ENCODE peak calls at places on chromosome 1, in eight cellular contexts. J is effector CD4-positive, alpha-beta T cell; D is NCI-H510A treated with DMSO at 0.1 percent for 48 hours; X is NB4; Q is HCEC 1CT; U is CD4-positive, alpha-beta T cell; Z is fibroblast of the conjunctiva; F is OCI-M1. N is an unnamed sample.
A peak's percentile ranks its signal among the peaks of the same experiment; 100 is the strongest.

GRCh38 chr1:108817016-108817415 is 39.9 kb downstream of the AKNAD1 start:
- DNase-seq in Q (peak; percentile 69), U (no peak), D (no peak), F (no peak), X (no peak), Z (peak; percentile 58), J (no peak), N (no peak)

GRCh38 chr1:119898520-119898919 is 2.2 kb upstream of the ADAM30 start:
- DNase-seq in X (no peak), U (no peak), F (no peak), Z (no peak), J (no peak), Q (no peak), D (no peak), N (no peak)

GRCh38 chr1:30778156-30778978 is 20.8 kb upstream of the LAPTM5 start:
- DNase-seq in D (peak; percentile 45), F (peak; percentile 99), Z (peak; percentile 55), U (no peak), X (peak; percentile 37), Q (peak; percentile 44), J (no peak), N (peak; percentile 46)

GRCh38 chr1:21232044-21232443 is 55.3 kb upstream of the EIF4G3 start:
- DNase-seq in Z (peak; percentile 49), Q (peak; percentile 59), F (peak; percentile 51), X (peak; percentile 49), U (no peak), D (peak; percentile 79), J (peak; percentile 28), N (peak; percentile 21)

GRCh38 chr1:210233495-210234253 is 1.1 kb downstream of the SERTAD4 start:
- DNase-seq in Z (no peak), U (no peak), X (peak; percentile 38), J (no peak), Q (peak; percentile 58), D (peak; percentile 54), F (no peak), N (peak; percentile 35)

GRCh38 chr1:154972517-154973343 is 1.8 kb upstream of the CKS1B start:
- DNase-seq in Z (peak; percentile 84), Q (peak; percentile 95), D (peak; percentile 75), F (peak; percentile 74), X (no peak), J (no peak), U (no peak), N (peak; percentile 23)

GRCh38 chr1:180981596-180982387 is 40.9 kb downstream of the STX6 start:
- DNase-seq in X (peak; percentile 88), J (no peak), D (no peak), U (peak; percentile 14), F (no peak), Z (no peak), Q (no peak), N (no peak)

GRCh38 chr1:184408580-184408979 is 21.8 kb downstream of the C1orf21 start:
- DNase-seq in Z (no peak), U (no peak), J (no peak), F (no peak), Q (no peak), X (no peak), D (no peak), N (no peak)

GRCh38 chr1:207004931-207005830 is 27.4 kb downstream of the C1orf116 start:
- DNase-seq in D (peak; percentile 61), J (peak; percentile 19), F (peak; percentile 77), X (peak; percentile 46), Q (peak; percentile 82), U (peak; percentile 12), Z (peak; percentile 38), N (peak; percentile 11)

GRCh38 chr1:48556161-48556850 is 84.3 kb upstream of the SPATA6 start:
- DNase-seq in Z (no peak), F (no peak), D (no peak), Q (no peak), X (no peak), U (no peak), J (no peak), N (no peak)

GRCh38 chr1:52727114-52727586 is 897 bp downstream of the ZYG11B start:
- DNase-seq in Q (no peak), D (no peak), X (peak; percentile 40), F (peak; percentile 56), J (no peak), Z (no peak), U (no peak), N (no peak)

GRCh38 chr1:58842941-58843340 is 59.1 kb upstream of the JUN start:
- DNase-seq in X (no peak), J (no peak), F (no peak), D (no peak), U (no peak), Q (no peak), Z (no peak), N (no peak)

GRCh38 chr1:224205438-224205840 is 22.4 kb downstream of the DEGS1 start:
- DNase-seq in U (no peak), F (peak; percentile 80), J (no peak), D (no peak), X (peak; percentile 90), Q (peak; percentile 80), Z (peak; percentile 49), N (no peak)

GRCh38 chr1:10916991-10917390 is 95.5 kb upstream of the TARDBP start:
- DNase-seq in Q (no peak), X (no peak), F (no peak), D (no peak), J (no peak), U (no peak), Z (no peak), N (no peak)

GRCh38 chr1:97906567-97907228 is 14.1 kb downstream of the DPYD start:
- DNase-seq in Q (peak; percentile 91), Z (peak; percentile 93), D (no peak), F (peak; percentile 31), J (no peak), X (peak; percentile 95), U (no peak), N (no peak)

GRCh38 chr1:59124166-59124565 is 172.7 kb upstream of the FGGY start:
- DNase-seq in D (no peak), F (no peak), Q (peak; percentile 43), J (no peak), X (no peak), Z (no peak), U (no peak), N (no peak)

GRCh38 chr1:53747841-53748240 is 8.9 kb upstream of the GLIS1 start:
- DNase-seq in Q (no peak), X (no peak), F (no peak), D (no peak), U (no peak), Z (no peak), J (no peak), N (no peak)

GRCh38 chr1:173149887-173150286 is 57.2 kb downstream of the TNFSF4 start:
- DNase-seq in J (no peak), X (peak; percentile 69), Z (peak; percentile 36), D (no peak), F (peak; percentile 20), U (no peak), Q (peak; percentile 96), N (no peak)

GRCh38 chr1:201020647-201021332 is 2.7 kb downstream of the KIF21B start:
- DNase-seq in Q (peak; percentile 16), X (peak; percentile 53), J (no peak), D (peak; percentile 13), Z (no peak), F (peak; percentile 70), U (no peak), N (peak; percentile 40)

GRCh38 chr1:211135342-211135950 is 1.5 kb upstream of the KCNH1 start:
- DNase-seq in F (peak; percentile 84), D (peak; percentile 81), Q (peak; percentile 53), J (no peak), U (no peak), Z (peak; percentile 39), X (peak; percentile 45), N (no peak)

GRCh38 chr1:47870480-47870879 is 126.7 kb downstream of the TRABD2B start:
- DNase-seq in U (no peak), J (no peak), D (no peak), F (no peak), Z (no peak), Q (no peak), X (no peak), N (no peak)

GRCh38 chr1:15919316-15919715 is 56.6 kb downstream of the ZBTB17 start:
- DNase-seq in D (no peak), X (no peak), J (no peak), Q (peak; percentile 41), U (no peak), F (no peak), Z (no peak), N (no peak)